ENCODE peak calls at places on chromosomes 4 and X, in seven cellular contexts. T is astrocyte of the spinal cord, P is GM12878, U is OCI-LY7, W is HFF-Myc, H is kidney epithelial cell, S is endothelial cell of umbilical vein. G is an unnamed sample.

GRCh38 chr4:123699823-123700822 is 303.5 kb downstream of the SPRY1 start:
- DNase-seq in U (no peak), S (peak), P (no peak), W (peak), T (peak), H (peak), G (no peak)

GRCh38 chr4:20248155-20248558 is 3.5 kb upstream of the SLIT2 start:
- DNase-seq in S (peak), P (no peak), H (no peak), T (peak), W (peak), U (peak), G (no peak)

GRCh38 chr4:73485085-73485484 is 3.5 kb downstream of the AFM start:
- DNase-seq in W (no peak), S (no peak), P (no peak), H (no peak), T (no peak), U (no peak), G (no peak)

GRCh38 chrX:13763489-13763888 is 28.9 kb downstream of the OFD1 start:
- DNase-seq in W (no peak), H (no peak), U (no peak), T (no peak), S (no peak), P (no peak), G (no peak)

GRCh38 chrX:70001269-70001668 is 48.5 kb downstream of the AWAT2 start:
- DNase-seq in S (no peak), U (no peak), W (no peak), P (no peak), H (no peak), T (no peak), G (no peak)

GRCh38 chr4:80201326-80202151 is 4.2 kb downstream of the PRDM8 start:
- DNase-seq in H (no peak), T (peak), U (peak), P (no peak), S (peak), W (peak), G (no peak)

GRCh38 chrX:18973527-18974192 is 10.3 kb downstream of the PHKA2 start:
- DNase-seq in U (no peak), H (no peak), P (no peak), S (no peak), T (no peak), W (no peak), G (no peak)

GRCh38 chr4:80265571-80266266 is 745 bp upstream of the FGF5 start:
- DNase-seq in S (peak), H (peak), P (no peak), W (no peak), T (peak), U (no peak), G (no peak)

GRCh38 chr4:25926473-25926872 is 12.5 kb downstream of the SMIM20 start:
- DNase-seq in U (peak), W (no peak), S (no peak), H (no peak), T (no peak), P (no peak), G (no peak)

GRCh38 chrX:40644821-40645358 is 2.5 kb downstream of the CXorf38 start:
- DNase-seq in W (peak), U (peak), S (peak), T (peak), P (peak), H (no peak), G (no peak)

GRCh38 chr4:110733901-110734300 is 111.0 kb upstream of the PITX2 start:
- DNase-seq in S (peak), H (no peak), W (no peak), U (no peak), P (no peak), T (no peak), G (no peak)

GRCh38 chr4:14524236-14524635 is 478.0 kb upstream of the CPEB2 start:
- DNase-seq in W (no peak), U (no peak), P (no peak), H (no peak), T (peak), S (no peak), G (no peak)

GRCh38 chrX:133670394-133670793 is 255.1 kb upstream of the GPC4 start:
- DNase-seq in P (peak), W (no peak), H (no peak), T (peak), U (peak), S (peak), G (no peak)

GRCh38 chr4:99402765-99403164 is 32.4 kb downstream of the ADH7 start:
- DNase-seq in T (no peak), S (no peak), U (no peak), H (no peak), P (no peak), W (no peak), G (no peak)

GRCh38 chr4:168886361-168886760 is 123.7 kb downstream of the CBR4 start:
- DNase-seq in T (peak), W (no peak), S (no peak), U (no peak), H (no peak), P (no peak), G (no peak)

GRCh38 chr4:5142726-5143125 is 91.4 kb downstream of the STK32B start:
- DNase-seq in T (peak), U (peak), P (no peak), W (peak), H (no peak), S (peak), G (no peak)

GRCh38 chr4:156983366-156983765 is 11.8 kb upstream of the PDGFC start:
- DNase-seq in U (no peak), H (no peak), W (no peak), P (no peak), S (peak), T (peak), G (no peak)

GRCh38 chr4:76883147-76883546 is 14.8 kb downstream of the SOWAHB start:
- DNase-seq in P (no peak), S (peak), T (peak), W (no peak), H (no peak), U (no peak), G (no peak)

GRCh38 chrX:80354966-80355465 is 65.2 kb upstream of the TENT5D start:
- DNase-seq in U (no peak), W (no peak), H (no peak), T (no peak), S (no peak), P (no peak), G (no peak)

GRCh38 chrX:41870719-41871151 is 52.6 kb downstream of the CASK start:
- DNase-seq in P (no peak), W (no peak), U (no peak), T (no peak), H (no peak), S (no peak), G (no peak)

GRCh38 chrX:155718964-155719586 is 106.3 kb upstream of the TMLHE start:
- DNase-seq in T (no peak), S (no peak), W (no peak), U (no peak), P (no peak), H (no peak), G (no peak)

GRCh38 chr4:14853186-14853946 is 148.9 kb upstream of the CPEB2 start:
- DNase-seq in H (peak), U (no peak), W (peak), T (peak), S (no peak), P (no peak), G (no peak)

GRCh38 chr4:6953751-6954380 is 44.2 kb downstream of the TBC1D14 start:
- DNase-seq in S (no peak), T (peak), P (no peak), H (no peak), W (peak), U (no peak), G (no peak)

GRCh38 chr4:148850257-148850995 is 408.2 kb upstream of the NR3C2 start:
- DNase-seq in W (no peak), U (no peak), P (no peak), S (no peak), T (no peak), H (peak), G (no peak)

GRCh38 chr4:148849581-148849980 is 407.4 kb upstream of the NR3C2 start:
- DNase-seq in H (no peak), U (no peak), T (no peak), S (no peak), W (no peak), P (no peak), G (no peak)

GRCh38 chr4:148847544-148847943 is 405.3 kb upstream of the NR3C2 start:
- DNase-seq in U (no peak), S (no peak), W (no peak), H (no peak), T (no peak), P (no peak), G (no peak)

GRCh38 chr4:148854203-148854602 is 412.0 kb upstream of the NR3C2 start:
- DNase-seq in W (no peak), S (no peak), T (no peak), U (no peak), P (no peak), H (peak), G (no peak)

DNA sequence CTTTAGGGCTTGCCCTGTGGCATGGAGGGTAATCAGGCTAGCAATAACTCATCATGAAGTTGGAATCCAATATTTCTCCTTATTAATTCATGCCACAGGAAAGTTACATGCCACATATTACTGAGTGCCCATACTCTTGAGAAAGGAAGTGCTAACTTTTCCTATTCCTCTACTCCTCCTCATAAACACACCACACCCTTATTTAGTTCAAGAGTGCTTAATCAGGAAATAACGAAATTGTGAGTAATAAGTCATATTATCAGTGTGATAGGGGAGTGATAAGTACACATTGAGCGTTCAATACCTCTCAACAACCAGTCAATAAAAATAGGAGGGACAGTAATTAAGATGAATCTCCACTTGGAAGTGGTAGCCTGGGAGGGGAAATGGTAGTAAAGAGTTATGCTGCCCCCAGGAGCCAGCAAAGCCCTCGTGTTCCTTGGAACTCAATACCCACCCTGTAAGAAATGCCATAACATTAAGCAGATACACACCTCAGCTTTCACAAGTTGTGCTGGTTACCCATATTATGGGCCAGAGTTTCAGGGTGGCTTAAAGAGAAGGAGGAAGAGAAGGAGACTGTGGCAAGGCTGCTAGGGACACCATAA is 410.0 kb upstream of the NR3C2 start:
- DNase-seq in P (no peak), T (no peak), U (no peak), S (peak), W (no peak), H (no peak), G (no peak)
- TF ChIP-seq CTCF in P (no peak), T (no peak), U (no peak), S (no peak), W (no peak), H (no peak), G (no peak)

DNA sequence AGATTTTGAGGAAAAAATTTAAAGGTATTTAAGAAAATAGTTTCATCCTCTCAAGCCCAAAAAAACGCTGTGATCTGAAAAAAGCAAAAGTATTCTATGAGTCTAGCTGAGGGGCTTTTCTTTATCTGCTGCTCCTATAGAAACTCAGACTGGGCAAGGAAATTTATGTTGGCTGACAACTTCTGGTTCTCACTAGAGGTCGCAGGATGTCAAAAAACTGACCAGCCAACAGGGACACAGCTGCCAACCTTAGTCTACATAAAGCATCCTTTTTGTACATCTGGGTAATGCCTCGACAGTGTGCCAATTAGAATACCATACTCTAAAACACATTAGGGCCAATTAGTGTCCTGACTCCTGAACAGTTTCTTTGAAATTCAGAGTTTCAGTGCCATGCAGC is 8.8 kb upstream of the TLL1 start:
- DNase-seq in S (peak), P (no peak), T (no peak), U (peak), W (no peak), H (no peak), G (no peak)
- TF ChIP-seq CTCF in S (peak), P (peak), T (no peak), U (peak), W (no peak), H (peak), G (no peak)

DNA sequence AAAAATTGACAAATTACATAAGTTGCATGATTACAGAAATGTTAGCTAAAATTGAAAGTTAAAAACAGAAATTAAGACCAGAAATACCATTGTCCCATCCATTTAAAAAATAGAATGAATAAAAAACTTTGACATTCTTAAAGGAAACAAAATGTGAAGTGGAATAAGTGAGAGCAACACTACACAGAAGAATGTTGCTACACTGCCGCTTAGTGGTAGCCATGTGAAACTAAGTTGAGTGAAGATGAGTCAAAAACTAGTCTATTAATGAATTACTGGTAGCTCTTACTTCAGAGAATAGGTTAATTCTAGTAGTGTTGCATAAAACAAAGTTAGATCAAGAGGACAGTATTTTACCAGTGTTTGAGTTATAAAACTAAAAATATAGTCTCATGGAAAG is 571.0 kb upstream of the KLHL4 start:
- DNase-seq in H (no peak), S (peak), T (no peak), U (peak), P (peak), W (no peak), G (no peak)
- TF ChIP-seq CTCF in H (peak), S (peak), T (peak), U (peak), P (peak), W (peak), G (peak)

GRCh38 chr4:119692001-119692400 is 63.4 kb upstream of the PDE5A start:
- DNase-seq in U (no peak), P (no peak), T (peak), S (no peak), W (no peak), H (no peak), G (no peak)
- TF ChIP-seq CTCF in U (no peak), P (no peak), T (peak), S (no peak), W (no peak), H (no peak), G (no peak)

DNA sequence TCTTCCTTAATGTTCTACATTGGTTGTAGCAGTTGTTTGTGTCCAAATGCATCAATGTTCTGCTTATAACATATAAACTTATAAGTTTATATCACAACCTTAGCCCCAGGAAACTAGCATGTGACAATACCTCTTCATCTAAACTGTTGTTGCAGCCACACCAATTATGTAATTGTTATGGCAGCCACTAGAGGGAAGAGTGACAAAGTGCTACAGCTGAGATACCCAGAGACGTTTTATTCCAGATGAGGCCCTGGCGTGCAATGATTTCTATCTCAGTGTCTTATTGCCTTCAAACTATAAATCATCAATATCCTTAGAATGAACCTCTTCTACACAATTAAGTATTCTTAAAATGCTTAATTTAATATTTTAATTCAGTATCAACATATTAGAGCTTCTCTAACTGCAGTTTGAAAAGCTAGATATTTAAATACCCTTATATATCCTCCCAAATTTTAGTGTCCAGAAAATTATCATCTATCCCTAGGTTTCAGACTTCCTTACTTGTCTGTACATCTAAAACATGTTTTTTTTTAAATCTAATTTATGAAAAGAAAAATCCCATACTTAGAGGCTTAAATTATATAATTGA is 171.6 kb downstream of the PCDH10 start:
- DNase-seq in S (peak), H (no peak), U (peak), W (no peak), T (peak), P (no peak), G (no peak)
- TF ChIP-seq CTCF in S (peak), H (peak), U (peak), W (peak), T (peak), P (peak), G (peak)

GRCh38 chrX:56974408-56974807 is 20.9 kb downstream of the SPIN3 start:
- DNase-seq in U (no peak), P (no peak), W (no peak), T (no peak), S (no peak), H (no peak), G (no peak)

GRCh38 chrX:56978172-56978571 is 17.2 kb downstream of the SPIN3 start:
- DNase-seq in U (peak), H (no peak), W (no peak), T (peak), P (peak), S (peak), G (no peak)

DNA sequence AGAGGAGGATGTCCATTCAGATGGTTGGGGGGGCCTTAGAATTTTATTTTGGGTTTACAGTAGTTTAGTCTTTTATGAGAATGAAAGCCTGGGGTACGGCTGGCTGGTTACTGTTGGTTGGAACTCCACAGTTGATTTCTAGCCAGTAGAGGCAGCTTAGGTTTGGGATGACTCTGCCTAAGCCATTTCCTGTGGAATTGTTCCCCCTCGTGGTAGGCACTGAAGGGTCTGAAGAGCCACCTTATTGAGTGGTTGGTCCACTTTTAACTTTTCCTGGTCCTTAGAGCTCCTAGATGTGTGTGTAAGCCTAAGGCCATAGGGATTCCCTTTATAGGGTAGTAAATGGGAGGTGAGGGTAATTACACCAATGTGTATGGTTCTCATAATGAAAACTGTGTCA is 19.7 kb downstream of the SPIN3 start:
- DNase-seq in H (no peak), T (no peak), U (peak), W (no peak), P (no peak), S (peak), G (no peak)
- TF ChIP-seq CTCF in H (no peak), T (no peak), U (peak), W (no peak), P (no peak), S (peak), G (no peak)

GRCh38 chrX:55135171-55135570 is 46.4 kb downstream of the PAGE2 start:
- DNase-seq in U (peak), P (no peak), H (peak), W (peak), S (peak), T (peak), G (no peak)
- TF ChIP-seq CTCF in U (peak), P (peak), H (peak), W (peak), S (peak), T (peak), G (peak)

G was measured in progenitor cell of endocrine pancreas.